ENCODE peak calls at places on chromosomes 4 and X, in eight cellular contexts. J is lower lobe of right lung, M is fibroblast of lung, S is GM12865, W is HFF-Myc, K is brain microvascular endothelial cell, I is tibial nerve, Z is GM23338. A is an unnamed sample.

GRCh38 chrX:139738581-139738980 is 30.6 kb upstream of the MCF2 start:
- DNase-seq in J (no peak), M (peak; percentile 53), S (peak; percentile 3), W (no peak), K (no peak), I (no peak), Z (no peak), A (peak; percentile 41)

GRCh38 chrX:49999048-49999447 is 76.7 kb downstream of the CLCN5 start:
- DNase-seq in J (no peak), M (peak; percentile 11), S (no peak), W (peak; percentile 29), K (no peak), I (no peak), Z (no peak), A (peak; percentile 73)

GRCh38 chr4:25703731-25704388 is 48.2 kb downstream of the SLC34A2 start:
- DNase-seq in J (no peak), M (peak; percentile 27), S (no peak), W (no peak), K (no peak), I (no peak), Z (no peak), A (peak; percentile 24)

GRCh38 chrX:2934715-2935363 is 5.7 kb upstream of the ARSD start:
- DNase-seq in J (no peak), M (no peak), S (no peak), W (no peak), K (no peak), I (no peak), Z (no peak), A (no peak)

GRCh38 chrX:22060451-22060940 is 28.4 kb downstream of the PHEX start:
- DNase-seq in J (no peak), M (peak; percentile 42), S (peak; percentile 63), W (no peak), K (no peak), I (no peak), Z (no peak), A (peak; percentile 80)

GRCh38 chr4:85825937-85826678 is 351.2 kb downstream of the ARHGAP24 start:
- DNase-seq in J (no peak), M (peak; percentile 80), S (peak; percentile 41), W (peak; percentile 62), K (peak; percentile 46), I (no peak), Z (peak; percentile 75), A (no peak)

GRCh38 chr4:147029296-147029695 is 83.6 kb upstream of the TTC29 start:
- DNase-seq in J (no peak), M (no peak), S (no peak), W (no peak), K (no peak), I (no peak), Z (no peak), A (no peak)

GRCh38 chr4:17398035-17398434 is 113.9 kb downstream of the QDPR start:
- DNase-seq in J (no peak), M (no peak), S (no peak), W (no peak), K (no peak), I (no peak), Z (no peak), A (no peak)

GRCh38 chrX:120791013-120791643 is 84.5 kb downstream of the CT47B1 start:
- DNase-seq in J (no peak), M (peak; percentile 79), S (peak; percentile 0), W (peak; percentile 58), K (peak; percentile 60), I (peak; percentile 24), Z (no peak), A (peak; percentile 47)

GRCh38 chr4:472881-473574 is 25.9 kb downstream of the ZNF721 start:
- DNase-seq in J (no peak), M (peak; percentile 27), S (peak; percentile 18), W (no peak), K (peak; percentile 11), I (no peak), Z (peak; percentile 18), A (peak; percentile 19)

DNA sequence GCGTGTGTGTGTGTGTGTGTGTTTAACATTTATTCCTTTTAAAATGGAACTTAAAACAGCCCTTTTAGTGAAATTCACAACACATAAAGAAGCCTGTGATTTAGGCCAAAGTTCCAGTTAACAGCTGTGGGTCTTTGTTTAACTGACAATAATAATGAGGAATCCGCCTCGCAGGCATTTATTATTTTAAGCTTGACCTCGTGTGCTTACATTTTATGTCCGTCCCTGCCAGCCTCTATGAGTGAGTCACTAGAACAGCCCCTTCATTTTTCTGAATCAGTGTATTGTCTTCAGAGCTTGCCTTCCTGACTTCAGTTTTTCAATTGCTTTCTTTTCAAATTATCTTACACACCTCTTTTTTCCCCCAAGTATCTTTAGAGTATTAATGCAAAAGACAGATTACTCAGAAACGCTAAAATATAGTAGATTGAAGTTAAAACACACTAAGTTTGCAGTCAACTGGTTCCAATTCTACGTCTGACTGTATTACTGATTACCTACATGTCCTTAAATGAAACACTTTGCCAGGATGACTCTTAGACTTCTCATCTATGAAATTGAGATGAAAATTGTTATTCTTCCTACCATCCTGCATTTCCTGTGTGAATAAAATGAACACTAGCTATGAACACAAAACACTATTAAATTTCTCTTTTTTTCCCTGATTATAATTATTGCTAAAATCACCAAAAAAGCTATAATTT is 319.6 kb upstream of the HS3ST1 start:
- DNase-seq in J (no peak), M (peak; percentile 89), S (no peak), W (peak; percentile 16), K (peak; percentile 71), I (no peak), Z (no peak), A (peak; percentile 76)
- H3K4me3 ChIP-seq in J (no peak overlapping the region), M (no peak overlapping the region), S (no peak overlapping the region), W (no peak overlapping the region), K (no peak overlapping the region), I (no peak overlapping the region), Z (no peak overlapping the region), A (no peak overlapping the region)

DNA sequence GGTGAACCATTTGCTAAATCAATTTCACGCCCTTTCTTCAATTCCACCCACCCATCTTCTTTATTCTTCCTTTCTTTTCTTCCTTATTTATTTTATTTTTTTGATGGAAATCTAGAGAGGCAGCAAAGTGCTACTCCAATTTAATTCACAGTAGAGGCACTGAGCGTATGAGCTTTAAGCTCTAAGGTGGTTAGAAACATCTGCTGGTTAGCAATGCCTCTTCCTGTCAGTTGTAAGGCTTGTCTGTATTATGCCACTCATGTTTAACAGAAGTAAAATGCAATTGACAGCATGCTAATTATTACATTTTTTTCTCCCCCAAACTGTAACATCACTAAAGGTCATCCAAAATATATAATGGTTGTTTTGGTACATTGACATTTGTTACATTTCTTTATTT is 103.8 kb downstream of the EPHA5 start:
- DNase-seq in J (no peak), M (no peak), S (no peak), W (no peak), K (no peak), I (no peak), Z (no peak), A (no peak)
- TF ChIP-seq CTCF in J (no peak), M (no peak), S (no peak), W (no peak), K (no peak), I (no peak), Z (no peak), A (no peak)

GRCh38 chrX:12973561-12974216 is 1.2 kb upstream of the TMSB4X start:
- DNase-seq in J (peak; percentile 58), M (no peak), S (peak; percentile 77), W (no peak), K (no peak), I (no peak), Z (no peak), A (no peak)
- H3K4me3 ChIP-seq in J (peak overlapping the region; percentile 76), M (no peak overlapping the region), S (peak overlapping the region; percentile 59), W (no peak overlapping the region), K (no peak overlapping the region), I (peak overlapping the region; percentile 76), Z (no peak overlapping the region), A (no peak overlapping the region)

GRCh38 chrX:67724359-67725110 is 180.7 kb downstream of the AR start:
- DNase-seq in J (no peak), M (peak; percentile 10), S (no peak), W (no peak), K (no peak), I (peak; percentile 19), Z (no peak), A (no peak)
- TF ChIP-seq CTCF in J (peak; percentile 15), M (peak; percentile 5), S (no peak), W (no peak), K (peak; percentile 20), I (no peak), Z (peak; percentile 49), A (no peak)

DNA sequence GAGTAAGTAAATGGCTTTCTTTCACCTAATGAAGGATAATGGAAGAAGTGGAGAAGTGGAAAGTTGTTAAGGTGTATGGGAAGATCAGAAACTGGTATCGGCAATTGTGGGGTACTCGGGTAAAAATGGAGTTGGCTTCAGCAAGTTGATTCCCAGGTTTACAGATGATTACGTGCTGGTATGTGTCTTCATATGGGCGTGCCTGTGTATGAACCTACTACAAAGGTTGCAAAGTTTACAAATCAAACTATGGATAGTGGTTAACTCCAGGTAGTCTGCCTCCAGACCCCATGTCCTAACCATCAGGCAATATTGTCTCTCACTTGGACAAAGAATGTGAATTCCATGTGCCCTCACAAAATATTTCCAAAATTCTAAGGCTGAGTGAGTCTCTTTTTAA is 778 bp downstream of the TLR3 start:
- DNase-seq in J (no peak), M (no peak), S (no peak), W (no peak), K (no peak), I (no peak), Z (no peak), A (no peak)
- H3K4me3 ChIP-seq in J (peak overlapping the region; percentile 65), M (peak overlapping the region; percentile 32), S (no peak overlapping the region), W (peak overlapping the region; percentile 45), K (no peak overlapping the region), I (peak overlapping the region; percentile 62), Z (no peak overlapping the region), A (peak overlapping the region; percentile 50)

DNA sequence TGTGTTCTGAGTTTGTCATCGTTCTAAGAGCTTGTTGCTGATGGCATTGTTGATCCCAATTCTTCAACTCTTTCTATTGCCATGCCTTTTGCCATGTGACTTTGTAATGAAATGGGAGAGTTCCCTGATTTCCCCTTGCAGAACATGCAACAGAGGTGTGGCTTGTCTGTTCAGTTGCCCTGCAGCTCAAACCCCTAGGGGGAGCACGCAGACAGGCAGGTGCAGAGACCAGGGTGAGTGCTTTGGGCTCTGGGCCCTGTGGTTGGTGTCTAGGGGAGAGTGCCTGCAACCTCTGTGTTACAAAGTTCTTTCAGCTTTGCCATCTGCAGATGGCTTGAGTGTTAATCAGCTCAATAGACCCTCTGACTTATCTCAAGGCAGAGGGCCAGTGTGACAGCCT is 332.7 kb downstream of the MID1IP1 start:
- DNase-seq in J (no peak), M (no peak), S (peak; percentile 48), W (no peak), K (no peak), I (no peak), Z (peak; percentile 24), A (no peak)
- TF ChIP-seq CTCF in J (no peak), M (no peak), S (peak; percentile 46), W (no peak), K (peak; percentile 21), I (no peak), Z (peak; percentile 69), A (peak; percentile 8)

DNA sequence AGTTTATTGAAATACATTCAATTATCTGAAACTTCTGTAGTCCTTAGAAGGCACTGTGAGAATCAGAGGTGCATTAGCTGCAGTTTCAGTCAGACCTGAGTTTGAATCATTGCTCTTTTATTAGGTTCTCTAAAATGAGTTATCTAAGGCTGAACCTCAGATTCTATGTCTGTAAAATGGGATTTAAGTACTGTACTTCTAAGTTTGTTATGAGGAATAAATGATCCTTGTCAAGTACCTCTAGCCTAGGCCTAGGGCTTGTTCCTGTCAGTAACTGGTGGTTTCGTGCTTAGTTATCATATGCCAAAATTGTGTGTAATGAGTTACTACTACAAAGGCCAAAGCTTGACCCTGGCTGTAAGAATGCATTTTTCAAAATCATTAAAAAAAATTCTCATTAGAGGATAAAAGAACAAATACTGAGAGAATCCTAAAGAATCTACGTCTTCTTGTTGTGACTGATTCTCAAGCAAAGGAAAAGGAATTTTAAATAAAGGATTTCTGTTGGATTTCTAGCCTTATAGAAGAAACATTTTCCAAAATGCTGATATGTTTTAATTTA is 65.8 kb downstream of the SLIT2 start:
- DNase-seq in J (no peak), M (peak; percentile 32), S (no peak), W (no peak), K (no peak), I (no peak), Z (no peak), A (no peak)
- H3K4me3 ChIP-seq in J (no peak overlapping the region), M (peak overlapping the region; percentile 6), S (no peak overlapping the region), W (no peak overlapping the region), K (no peak overlapping the region), I (peak overlapping the region; percentile 24), Z (no peak overlapping the region), A (no peak overlapping the region)